ENCODE peak calls at places on chromosomes 4 and X, in nine cellular contexts. T is suprapubic skin, D is progenitor cell of endocrine pancreas, U is HTR-8/SVneo, A is frontal cortex, S is keratinocyte, E is breast epithelium, H is GM13976, V is GM04503. Y is an unnamed sample.

GRCh38 chrX:13283968-13284914 is 35.6 kb downstream of the ATXN3L start:
- DNase-seq in E (no peak), U (no peak), V (peak), D (no peak), T (no peak), H (no peak), S (no peak), A (no peak), Y (peak)

GRCh38 chrX:34734383-34734782 is 77.3 kb upstream of the TMEM47 start:
- DNase-seq in E (no peak), V (no peak), D (no peak), S (no peak), A (no peak), U (no peak), H (no peak), T (no peak), Y (no peak)

GRCh38 chrX:38750551-38750950 is 50.7 kb upstream of the MID1IP1 start:
- DNase-seq in H (no peak), E (no peak), V (no peak), U (no peak), A (no peak), T (no peak), D (no peak), S (no peak), Y (no peak)

GRCh38 chr4:10045481-10045880 is 24.2 kb upstream of the SLC2A9 start:
- DNase-seq in A (no peak), V (peak), T (no peak), E (no peak), S (peak), H (no peak), U (peak), D (no peak), Y (no peak)

GRCh38 chr4:176563591-176563990 is 229.1 kb downstream of the VEGFC start:
- DNase-seq in V (no peak), D (no peak), S (no peak), A (no peak), T (no peak), E (no peak), H (no peak), U (peak), Y (no peak)

GRCh38 chrX:9874483-9874882 is 88.3 kb downstream of the SHROOM2 start:
- DNase-seq in T (no peak), V (no peak), E (no peak), U (no peak), H (no peak), S (no peak), D (no peak), A (no peak), Y (no peak)

GRCh38 chr4:126004936-126005335 is 690.2 kb downstream of the FAT4 start:
- DNase-seq in A (no peak), E (no peak), D (no peak), U (peak), T (no peak), S (no peak), H (no peak), V (peak), Y (peak)

GRCh38 chr4:98469776-98470175 is 188.6 kb downstream of the TSPAN5 start:
- DNase-seq in A (no peak), E (no peak), S (no peak), U (no peak), H (no peak), T (no peak), D (no peak), V (no peak), Y (no peak)

GRCh38 chr4:39526283-39526682 is 956 bp downstream of the UGDH start:
- DNase-seq in U (no peak), T (no peak), S (no peak), D (no peak), E (no peak), H (peak), A (peak), V (no peak), Y (no peak)

GRCh38 chrX:3393168-3393567 is 46.7 kb upstream of the MXRA5 start:
- DNase-seq in S (no peak), V (no peak), U (peak), H (no peak), T (no peak), D (no peak), E (no peak), A (no peak), Y (no peak)

GRCh38 chr4:118772149-118773081 is 63.5 kb downstream of the SEC24D start:
- DNase-seq in E (no peak), A (peak), D (no peak), S (no peak), T (no peak), U (peak), V (no peak), H (peak), Y (no peak)

GRCh38 chrX:30572004-30572403 is 5.6 kb downstream of the TASL start:
- DNase-seq in S (no peak), D (no peak), V (no peak), A (no peak), E (no peak), U (no peak), H (peak), T (no peak), Y (no peak)

GRCh38 chr4:9762823-9763475 is 18.5 kb upstream of the DRD5 start:
- DNase-seq in T (no peak), H (peak), D (peak), U (peak), V (peak), E (peak), A (peak), S (peak), Y (no peak)

GRCh38 chrX:151711787-151712186 is 4.0 kb upstream of the FATE1 start:
- DNase-seq in V (no peak), S (no peak), H (no peak), E (peak), A (no peak), D (no peak), U (no peak), T (peak), Y (no peak)

GRCh38 chr4:38411092-38411491 is 252.9 kb upstream of the KLF3 start:
- DNase-seq in V (no peak), U (no peak), S (no peak), T (no peak), A (no peak), D (no peak), H (peak), E (no peak), Y (no peak)

GRCh38 chr4:10998826-10999225 is 314.3 kb upstream of the CLNK start:
- DNase-seq in S (no peak), D (no peak), U (no peak), E (no peak), A (no peak), T (no peak), H (no peak), V (no peak), Y (no peak)

GRCh38 chrX:108122748-108123147 is 31.2 kb downstream of the ATG4A start:
- DNase-seq in D (no peak), T (no peak), E (peak), H (no peak), A (no peak), U (no peak), V (peak), S (no peak), Y (peak)

GRCh38 chr4:24262084-24262483 is 322.3 kb downstream of the DHX15 start:
- DNase-seq in H (no peak), E (no peak), U (no peak), A (no peak), S (no peak), T (no peak), V (no peak), D (no peak), Y (no peak)

GRCh38 chrX:138691186-138691585 is 20.3 kb downstream of the FGF13 start:
- DNase-seq in E (no peak), D (no peak), A (no peak), V (no peak), U (no peak), H (no peak), T (no peak), S (no peak), Y (no peak)

GRCh38 chrX:106243376-106243775 is 75.3 kb downstream of the PWWP3B start:
- DNase-seq in S (no peak), A (no peak), D (no peak), V (no peak), T (no peak), E (no peak), U (no peak), H (no peak), Y (no peak)

GRCh38 chr4:11428161-11428700 is 463 bp downstream of the HS3ST1 start:
- DNase-seq in T (no peak), A (peak), H (peak), E (no peak), S (no peak), D (no peak), U (no peak), V (no peak), Y (no peak)

Y was measured in BJ.